ENCODE peak calls at places on chromosomes 12 and 14, in seven cellular contexts. V is astrocyte, H is heart left ventricle, I is adrenal gland, N is dorsolateral prefrontal cortex, Z is ovary, Q is PC-3. X is an unnamed sample.

GRCh38 chr12:117216686-117217085 is 26.4 kb upstream of the FBXO21 start:
- DNase-seq in V (no peak), H (no peak), I (no peak), N (no peak), Z (no peak), Q (no peak), X (no peak)

GRCh38 chr14:91322623-91323022 is 78.1 kb upstream of the GPR68 start:
- DNase-seq in V (no peak), H (no peak), I (no peak), N (no peak), Z (no peak), Q (no peak), X (no peak)

GRCh38 chr14:45145214-45145613 is 9.5 kb downstream of the FANCM start:
- DNase-seq in V (no peak), H (no peak), I (no peak), N (no peak), Z (no peak), Q (no peak), X (no peak)

GRCh38 chr12:53543539-53543938 is 36.3 kb upstream of the NPFF start:
- DNase-seq in V (peak), H (peak), I (peak), N (peak), Z (peak), Q (peak), X (peak)

GRCh38 chr12:21308785-21309184 is 25.9 kb downstream of the SLCO1A2 start:
- DNase-seq in V (no peak), H (no peak), I (no peak), N (no peak), Z (no peak), Q (no peak), X (no peak)

GRCh38 chr14:104993808-104994591 is 8.4 kb downstream of the CLBA1 start:
- DNase-seq in V (no peak), H (no peak), I (no peak), N (no peak), Z (no peak), Q (no peak), X (no peak)

GRCh38 chr14:65751510-65751909 is 339.0 kb downstream of the FUT8 start:
- DNase-seq in V (no peak), H (no peak), I (no peak), N (no peak), Z (no peak), Q (no peak), X (no peak)

GRCh38 chr14:74627071-74627470 is 15.0 kb upstream of the LTBP2 start:
- DNase-seq in V (no peak), H (no peak), I (no peak), N (no peak), Z (no peak), Q (no peak), X (no peak)

GRCh38 chr14:89851031-89851430 is 103.5 kb downstream of the EFCAB11 start:
- DNase-seq in V (no peak), H (no peak), I (no peak), N (no peak), Z (no peak), Q (no peak), X (peak)

GRCh38 chr12:46303039-46303666 is 34.3 kb upstream of the SLC38A1 start:
- DNase-seq in V (peak), H (no peak), I (peak), N (no peak), Z (no peak), Q (peak), X (peak)

GRCh38 chr12:104370989-104371870 is 67.7 kb downstream of the EID3 start:
- DNase-seq in V (peak), H (no peak), I (no peak), N (no peak), Z (no peak), Q (peak), X (no peak)

GRCh38 chr12:70049596-70050360 is 193.5 kb upstream of the CNOT2 start:
- DNase-seq in V (no peak), H (no peak), I (no peak), N (no peak), Z (no peak), Q (peak), X (peak)

GRCh38 chr12:33223956-33224355 is 215.7 kb downstream of the SYT10 start:
- DNase-seq in V (no peak), H (no peak), I (no peak), N (no peak), Z (no peak), Q (peak), X (no peak)

GRCh38 chr14:90263748-90264449 is 7.5 kb downstream of the PSMC1 start:
- DNase-seq in V (no peak), H (no peak), I (no peak), N (no peak), Z (no peak), Q (no peak), X (no peak)

GRCh38 chr12:30314506-30315100 is 381.1 kb downstream of the IPO8 start:
- DNase-seq in V (no peak), H (no peak), I (no peak), N (no peak), Z (no peak), Q (no peak), X (no peak)

GRCh38 chr12:42201061-42201460 is 37.0 kb downstream of the YAF2 start:
- DNase-seq in V (peak), H (no peak), I (no peak), N (no peak), Z (no peak), Q (no peak), X (no peak)

GRCh38 chr12:119710374-119710773 is 42.4 kb downstream of the PRKAB1 start:
- DNase-seq in V (no peak), H (no peak), I (no peak), N (no peak), Z (no peak), Q (peak), X (no peak)

GRCh38 chr12:119711693-119712092 is 43.8 kb downstream of the PRKAB1 start:
- DNase-seq in V (no peak), H (no peak), I (no peak), N (no peak), Z (no peak), Q (no peak), X (no peak)

GRCh38 chr12:119712721-119713120 is 44.8 kb downstream of the PRKAB1 start:
- DNase-seq in V (no peak), H (no peak), I (no peak), N (no peak), Z (no peak), Q (no peak), X (no peak)

GRCh38 chr12:119713551-119714031 is 45.7 kb downstream of the PRKAB1 start:
- DNase-seq in V (no peak), H (no peak), I (no peak), N (no peak), Z (no peak), Q (no peak), X (no peak)

DNA sequence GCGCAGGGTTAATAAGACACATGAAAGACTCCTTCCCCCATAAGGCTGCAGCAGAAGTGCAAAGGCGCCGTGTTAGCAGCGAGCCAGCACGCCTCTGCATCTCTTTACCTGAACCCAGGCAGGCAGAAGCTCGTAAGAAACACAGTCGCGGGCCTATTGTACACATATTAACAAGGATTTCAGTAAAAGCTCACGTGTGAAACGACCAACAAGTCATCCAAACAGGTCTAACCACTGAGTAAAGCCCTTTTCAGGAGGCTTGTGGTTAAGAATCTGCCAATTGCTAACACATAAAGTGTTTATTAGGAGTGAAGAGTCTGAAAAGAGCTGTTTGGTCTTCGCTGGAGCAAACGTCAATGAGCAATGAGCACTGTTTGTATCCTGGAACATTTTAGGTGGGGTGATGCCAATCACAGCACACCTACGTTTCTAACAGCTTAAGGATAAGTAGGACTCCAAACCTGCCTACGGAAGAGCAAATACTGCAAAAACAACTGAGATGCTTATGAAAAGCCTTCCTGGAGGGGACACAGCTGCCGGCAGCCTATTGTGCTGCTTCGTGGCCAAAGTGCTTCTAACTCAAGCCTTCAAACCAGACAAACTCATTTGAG is 43.1 kb downstream of the PRKAB1 start:
- DNase-seq in V (no peak), H (no peak), I (no peak), N (no peak), Z (no peak), Q (peak), X (no peak)
- H3K27ac ChIP-seq in V (no peak), H (no peak), I (no peak), N (peak), Z (no peak), Q (no peak), X (no peak)

GRCh38 chr14:57559561-57559960 is 65.9 kb upstream of the CCDC198 start:
- DNase-seq in V (no peak), H (no peak), I (no peak), N (no peak), Z (no peak), Q (no peak), X (no peak)

GRCh38 chr14:57560681-57561080 is 67.0 kb upstream of the CCDC198 start:
- DNase-seq in V (no peak), H (no peak), I (no peak), N (no peak), Z (no peak), Q (no peak), X (no peak)
- H3K27ac ChIP-seq in V (no peak), H (no peak), I (no peak), N (no peak), Z (no peak), Q (no peak), X (no peak)

DNA sequence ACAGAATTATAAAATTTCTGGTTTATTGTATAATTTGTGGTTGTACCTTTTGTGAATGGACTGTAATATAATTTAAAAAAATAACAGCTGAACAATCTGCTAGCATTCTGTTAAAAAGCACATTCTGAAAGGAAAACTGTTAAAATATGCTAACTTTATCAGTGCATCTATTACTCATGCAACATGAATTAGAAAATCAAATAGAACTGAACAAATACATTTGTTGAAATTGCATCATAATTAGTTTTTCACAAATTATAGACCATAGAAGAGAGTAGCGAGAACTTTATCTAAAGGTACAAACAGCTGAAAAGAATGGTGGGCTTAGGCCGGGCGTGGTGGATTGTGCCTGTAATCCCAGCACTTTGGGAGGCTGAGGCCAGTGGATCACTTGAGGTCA is 33.0 kb downstream of the PTPN21 start:
- DNase-seq in V (peak), H (no peak), I (no peak), N (no peak), Z (no peak), Q (peak), X (no peak)
- H3K27ac ChIP-seq in V (no peak), H (no peak), I (no peak), N (no peak), Z (no peak), Q (peak), X (no peak)

GRCh38 chr12:64099430-64099829 is 122.7 kb downstream of the KICS2 start:
- DNase-seq in V (peak), H (peak), I (peak), N (no peak), Z (no peak), Q (peak), X (no peak)
- H3K27ac ChIP-seq in V (peak), H (no peak), I (no peak), N (no peak), Z (no peak), Q (peak), X (no peak)

DNA sequence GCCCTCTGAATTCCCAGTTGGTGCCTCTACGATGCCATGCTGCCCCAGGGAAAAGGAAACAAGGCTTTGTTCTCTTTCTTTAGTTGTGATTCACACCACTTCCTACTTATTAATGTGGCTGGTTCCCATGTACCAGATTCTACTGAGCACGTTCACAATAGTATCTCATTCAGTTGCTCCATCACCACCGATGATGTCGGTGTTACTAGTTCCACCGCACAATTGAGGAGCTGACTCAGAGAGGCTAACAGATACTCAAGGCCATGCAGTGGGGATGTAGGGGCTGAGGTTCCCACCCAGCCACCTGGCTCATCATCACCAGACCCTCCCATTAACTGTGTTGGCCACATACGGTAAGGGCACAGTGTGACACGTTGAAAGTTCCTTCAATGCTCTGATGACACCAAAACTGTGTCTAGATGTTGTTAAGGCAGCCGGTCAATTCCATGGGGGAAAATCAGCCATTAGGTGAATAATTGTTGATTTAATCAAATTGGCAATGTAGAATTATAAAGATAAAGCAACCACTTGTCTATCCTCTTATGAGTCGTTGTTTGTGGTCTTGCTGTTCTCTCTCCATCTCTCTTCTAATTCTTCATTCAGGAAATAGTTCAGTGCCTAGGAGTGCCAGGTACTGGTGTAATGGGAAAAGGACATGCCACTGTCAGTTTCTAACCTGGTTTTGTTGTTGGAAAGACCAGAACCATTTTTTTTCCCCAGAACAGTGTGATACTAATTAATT is 244.2 kb upstream of the CRY1 start:
- DNase-seq in V (no peak), H (no peak), I (no peak), N (no peak), Z (no peak), Q (peak), X (no peak)
- H3K27ac ChIP-seq in V (no peak), H (no peak), I (no peak), N (no peak), Z (no peak), Q (peak), X (no peak)

GRCh38 chr12:66071556-66071955 is 59.0 kb downstream of the LLPH start:
- DNase-seq in V (no peak), H (no peak), I (no peak), N (no peak), Z (no peak), Q (no peak), X (no peak)
- H3K27ac ChIP-seq in V (no peak), H (no peak), I (no peak), N (no peak), Z (no peak), Q (no peak), X (no peak)

GRCh38 chr12:120539303-120539702 is 5.1 kb downstream of the RNF10 start:
- DNase-seq in V (peak), H (no peak), I (peak), N (no peak), Z (no peak), Q (peak), X (peak)

GRCh38 chr12:120538281-120539156 is 4.4 kb downstream of the RNF10 start:
- DNase-seq in V (peak), H (peak), I (peak), N (no peak), Z (no peak), Q (peak), X (peak)

GRCh38 chr12:120536064-120536791 is 2.1 kb downstream of the RNF10 start:
- DNase-seq in V (no peak), H (no peak), I (no peak), N (no peak), Z (no peak), Q (peak), X (peak)

GRCh38 chr12:120542166-120542565 is 8.0 kb downstream of the RNF10 start:
- DNase-seq in V (no peak), H (no peak), I (no peak), N (no peak), Z (no peak), Q (no peak), X (no peak)

DNA sequence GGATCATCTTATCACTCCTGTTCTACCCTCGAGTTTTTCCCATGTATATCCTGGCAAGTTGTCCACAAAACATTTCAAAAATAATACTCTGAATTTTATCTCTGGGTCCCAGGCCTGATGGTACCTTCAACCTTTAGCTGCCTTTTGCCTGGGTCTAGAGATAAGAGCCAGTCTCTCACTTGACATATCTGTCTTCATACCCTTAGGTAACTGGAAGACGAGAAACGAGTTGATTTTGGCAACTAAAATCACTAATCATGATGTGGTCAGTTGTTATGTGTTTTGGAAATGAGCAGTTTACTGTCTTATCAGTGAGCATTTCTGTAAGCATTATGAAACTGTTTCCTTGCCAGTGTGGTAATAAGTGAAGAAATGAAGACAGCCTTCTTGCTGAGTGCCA is 6.3 kb downstream of the RNF10 start:
- DNase-seq in V (peak), H (no peak), I (no peak), N (no peak), Z (no peak), Q (no peak), X (no peak)
- H3K27ac ChIP-seq in V (no peak), H (peak), I (peak), N (no peak), Z (no peak), Q (no peak), X (no peak)

GRCh38 chr14:71121711-71122110 is 214.5 kb downstream of the PCNX1 start:
- DNase-seq in V (no peak), H (no peak), I (no peak), N (no peak), Z (no peak), Q (no peak), X (peak)
- H3K27ac ChIP-seq in V (no peak), H (no peak), I (no peak), N (no peak), Z (no peak), Q (no peak), X (no peak)